ENCODE peak calls at places on chromosomes 12 and 14, in ten cellular contexts. One of them, this sample, is unnamed.

GRCh38 chr12:68745904-68746571 is at the start of gene SLC35E3:
- DNase-seq in head of caudate nucleus: peak; percentile 91
- DNase-seq in mesendoderm: peak; percentile 95
- DNase-seq in mucosa of gallbladder: peak; percentile 92
- DNase-seq in Panc1: peak; percentile 58
- DNase-seq in stimulated activated CD8-positive, alpha-beta memory T cell treated with anti-CD3 and anti-CD28 coated beads, Interleukin-7, amount 100 ng/mL, for 1 hour: peak; percentile 83
- DNase-seq in NCI-H1105 treated with DMSO at 0.1 percent for 48 hours: peak; percentile 96
- DNase-seq in cerebellar cortex: peak; percentile 94
- DNase-seq in GM12864: peak; percentile 75
- DNase-seq in GM06990: peak; percentile 95
- DNase-seq in this sample: peak; percentile 97

GRCh38 chr12:80805106-80805505 is 88.4 kb downstream of the MYF5 start:
- DNase-seq in head of caudate nucleus: no peak
- DNase-seq in mesendoderm: no peak
- DNase-seq in mucosa of gallbladder: no peak
- DNase-seq in Panc1: no peak
- DNase-seq in stimulated activated CD8-positive, alpha-beta memory T cell treated with anti-CD3 and anti-CD28 coated beads, Interleukin-7, amount 100 ng/mL, for 1 hour: no peak
- DNase-seq in NCI-H1105 treated with DMSO at 0.1 percent for 48 hours: no peak
- DNase-seq in cerebellar cortex: no peak
- DNase-seq in GM12864: no peak
- DNase-seq in GM06990: no peak
- DNase-seq in this sample: no peak

GRCh38 chr12:91877461-91878230 is 268.0 kb downstream of the BTG1 start:
- DNase-seq in head of caudate nucleus: no peak
- DNase-seq in mesendoderm: no peak
- DNase-seq in mucosa of gallbladder: no peak
- DNase-seq in Panc1: no peak
- DNase-seq in stimulated activated CD8-positive, alpha-beta memory T cell treated with anti-CD3 and anti-CD28 coated beads, Interleukin-7, amount 100 ng/mL, for 1 hour: no peak
- DNase-seq in NCI-H1105 treated with DMSO at 0.1 percent for 48 hours: no peak
- DNase-seq in cerebellar cortex: no peak
- DNase-seq in GM12864: no peak
- DNase-seq in GM06990: no peak
- DNase-seq in this sample: no peak

GRCh38 chr12:112792306-112792705 is 758 bp downstream of the RPH3A start:
- DNase-seq in head of caudate nucleus: no peak
- DNase-seq in mesendoderm: no peak
- DNase-seq in mucosa of gallbladder: no peak
- DNase-seq in Panc1: no peak
- DNase-seq in stimulated activated CD8-positive, alpha-beta memory T cell treated with anti-CD3 and anti-CD28 coated beads, Interleukin-7, amount 100 ng/mL, for 1 hour: no peak
- DNase-seq in NCI-H1105 treated with DMSO at 0.1 percent for 48 hours: peak; percentile 88
- DNase-seq in cerebellar cortex: peak; percentile 82
- DNase-seq in GM12864: no peak
- DNase-seq in GM06990: no peak
- DNase-seq in this sample: no peak

GRCh38 chr12:68980476-68981212 is 47.7 kb upstream of the CPM start:
- DNase-seq in head of caudate nucleus: no peak
- DNase-seq in mesendoderm: no peak
- DNase-seq in mucosa of gallbladder: peak; percentile 84
- DNase-seq in Panc1: no peak
- DNase-seq in stimulated activated CD8-positive, alpha-beta memory T cell treated with anti-CD3 and anti-CD28 coated beads, Interleukin-7, amount 100 ng/mL, for 1 hour: no peak
- DNase-seq in NCI-H1105 treated with DMSO at 0.1 percent for 48 hours: no peak
- DNase-seq in cerebellar cortex: no peak
- DNase-seq in GM12864: no peak
- DNase-seq in GM06990: no peak
- DNase-seq in this sample: no peak

GRCh38 chr12:123050331-123050809 is 69.9 kb downstream of the ARL6IP4 start:
- DNase-seq in head of caudate nucleus: no peak
- DNase-seq in mesendoderm: no peak
- DNase-seq in mucosa of gallbladder: no peak
- DNase-seq in Panc1: no peak
- DNase-seq in stimulated activated CD8-positive, alpha-beta memory T cell treated with anti-CD3 and anti-CD28 coated beads, Interleukin-7, amount 100 ng/mL, for 1 hour: no peak
- DNase-seq in NCI-H1105 treated with DMSO at 0.1 percent for 48 hours: no peak
- DNase-seq in cerebellar cortex: peak; percentile 84
- DNase-seq in GM12864: no peak
- DNase-seq in GM06990: no peak
- DNase-seq in this sample: peak; percentile 41

GRCh38 chr12:52362118-52362726 is 5.1 kb downstream of the KRT85 start:
- DNase-seq in head of caudate nucleus: no peak
- DNase-seq in mesendoderm: peak; percentile 13
- DNase-seq in mucosa of gallbladder: no peak
- DNase-seq in Panc1: no peak
- DNase-seq in stimulated activated CD8-positive, alpha-beta memory T cell treated with anti-CD3 and anti-CD28 coated beads, Interleukin-7, amount 100 ng/mL, for 1 hour: no peak
- DNase-seq in NCI-H1105 treated with DMSO at 0.1 percent for 48 hours: no peak
- DNase-seq in cerebellar cortex: no peak
- DNase-seq in GM12864: no peak
- DNase-seq in GM06990: no peak
- DNase-seq in this sample: no peak

GRCh38 chr14:71574976-71575375 is 357.3 kb upstream of the RGS6 start:
- DNase-seq in head of caudate nucleus: no peak
- DNase-seq in mesendoderm: peak; percentile 66
- DNase-seq in mucosa of gallbladder: no peak
- DNase-seq in Panc1: peak; percentile 12
- DNase-seq in stimulated activated CD8-positive, alpha-beta memory T cell treated with anti-CD3 and anti-CD28 coated beads, Interleukin-7, amount 100 ng/mL, for 1 hour: no peak
- DNase-seq in NCI-H1105 treated with DMSO at 0.1 percent for 48 hours: no peak
- DNase-seq in cerebellar cortex: no peak
- DNase-seq in GM12864: no peak
- DNase-seq in GM06990: no peak
- DNase-seq in this sample: peak; percentile 87

GRCh38 chr12:19744760-19745218 is 305.5 kb downstream of the AEBP2 start:
- DNase-seq in head of caudate nucleus: no peak
- DNase-seq in mesendoderm: no peak
- DNase-seq in mucosa of gallbladder: no peak
- DNase-seq in Panc1: no peak
- DNase-seq in stimulated activated CD8-positive, alpha-beta memory T cell treated with anti-CD3 and anti-CD28 coated beads, Interleukin-7, amount 100 ng/mL, for 1 hour: no peak
- DNase-seq in NCI-H1105 treated with DMSO at 0.1 percent for 48 hours: peak; percentile 24
- DNase-seq in cerebellar cortex: no peak
- DNase-seq in GM12864: no peak
- DNase-seq in GM06990: no peak
- DNase-seq in this sample: no peak

GRCh38 chr12:58727526-58727925 is 192.8 kb downstream of the LRIG3 start:
- DNase-seq in head of caudate nucleus: no peak
- DNase-seq in mesendoderm: no peak
- DNase-seq in mucosa of gallbladder: no peak
- DNase-seq in Panc1: no peak
- DNase-seq in stimulated activated CD8-positive, alpha-beta memory T cell treated with anti-CD3 and anti-CD28 coated beads, Interleukin-7, amount 100 ng/mL, for 1 hour: no peak
- DNase-seq in NCI-H1105 treated with DMSO at 0.1 percent for 48 hours: no peak
- DNase-seq in cerebellar cortex: no peak
- DNase-seq in GM12864: no peak
- DNase-seq in GM06990: no peak
- DNase-seq in this sample: peak; percentile 35

GRCh38 chr12:102426599-102427541 is 53.5 kb downstream of the IGF1 start:
- DNase-seq in head of caudate nucleus: no peak
- DNase-seq in mesendoderm: no peak
- DNase-seq in mucosa of gallbladder: no peak
- DNase-seq in Panc1: no peak
- DNase-seq in stimulated activated CD8-positive, alpha-beta memory T cell treated with anti-CD3 and anti-CD28 coated beads, Interleukin-7, amount 100 ng/mL, for 1 hour: no peak
- DNase-seq in NCI-H1105 treated with DMSO at 0.1 percent for 48 hours: no peak
- DNase-seq in cerebellar cortex: peak; percentile 67
- DNase-seq in GM12864: no peak
- DNase-seq in GM06990: no peak
- DNase-seq in this sample: peak; percentile 55

GRCh38 chr12:105223884-105224283 is 12.1 kb downstream of the APPL2 start:
- DNase-seq in head of caudate nucleus: no peak
- DNase-seq in mesendoderm: peak; percentile 32
- DNase-seq in mucosa of gallbladder: no peak
- DNase-seq in Panc1: no peak
- DNase-seq in stimulated activated CD8-positive, alpha-beta memory T cell treated with anti-CD3 and anti-CD28 coated beads, Interleukin-7, amount 100 ng/mL, for 1 hour: no peak
- DNase-seq in NCI-H1105 treated with DMSO at 0.1 percent for 48 hours: no peak
- DNase-seq in cerebellar cortex: no peak
- DNase-seq in GM12864: no peak
- DNase-seq in GM06990: no peak
- DNase-seq in this sample: no peak

GRCh38 chr14:58501214-58501816 is 73.8 kb downstream of the KIAA0586 start:
- DNase-seq in head of caudate nucleus: no peak
- DNase-seq in mesendoderm: peak; percentile 76
- DNase-seq in mucosa of gallbladder: peak; percentile 17
- DNase-seq in Panc1: peak; percentile 45
- DNase-seq in stimulated activated CD8-positive, alpha-beta memory T cell treated with anti-CD3 and anti-CD28 coated beads, Interleukin-7, amount 100 ng/mL, for 1 hour: no peak
- DNase-seq in NCI-H1105 treated with DMSO at 0.1 percent for 48 hours: peak; percentile 76
- DNase-seq in cerebellar cortex: peak; percentile 81
- DNase-seq in GM12864: peak; percentile 54
- DNase-seq in GM06990: peak; percentile 11
- DNase-seq in this sample: peak; percentile 85

GRCh38 chr12:106021516-106021915 is 117.2 kb downstream of the NUAK1 start:
- DNase-seq in head of caudate nucleus: no peak
- DNase-seq in mesendoderm: peak; percentile 77
- DNase-seq in mucosa of gallbladder: no peak
- DNase-seq in Panc1: no peak
- DNase-seq in stimulated activated CD8-positive, alpha-beta memory T cell treated with anti-CD3 and anti-CD28 coated beads, Interleukin-7, amount 100 ng/mL, for 1 hour: no peak
- DNase-seq in NCI-H1105 treated with DMSO at 0.1 percent for 48 hours: no peak
- DNase-seq in cerebellar cortex: no peak
- DNase-seq in GM12864: no peak
- DNase-seq in GM06990: no peak
- DNase-seq in this sample: no peak

GRCh38 chr12:76548222-76548837 is 11.2 kb downstream of the OSBPL8 start:
- DNase-seq in head of caudate nucleus: no peak
- DNase-seq in mesendoderm: peak; percentile 65
- DNase-seq in mucosa of gallbladder: no peak
- DNase-seq in Panc1: no peak
- DNase-seq in stimulated activated CD8-positive, alpha-beta memory T cell treated with anti-CD3 and anti-CD28 coated beads, Interleukin-7, amount 100 ng/mL, for 1 hour: no peak
- DNase-seq in NCI-H1105 treated with DMSO at 0.1 percent for 48 hours: no peak
- DNase-seq in cerebellar cortex: no peak
- DNase-seq in GM12864: no peak
- DNase-seq in GM06990: no peak
- DNase-seq in this sample: no peak

This sample was measured in adipocyte.